ENCODE peak calls at places on chromosomes 4 and X, in five cellular contexts. G is HepG2, X is AG09309, D is GM23248, A is neuronal stem cell. S is an unnamed sample.

GRCh38 chrX:805988-806387 is 175.4 kb downstream of the SHOX start:
- DNase-seq in A (no peak), D (no peak), X (no peak), G (no peak), S (no peak)

GRCh38 chr4:71545168-71545567 is 206.3 kb downstream of the SLC4A4 start:
- DNase-seq in A (no peak), D (peak), G (no peak), X (peak), S (no peak)

GRCh38 chr4:145785391-145786008 is 105.6 kb downstream of the C4orf51 start:
- DNase-seq in G (peak), X (no peak), D (peak), A (no peak), S (no peak)

GRCh38 chr4:123977623-123978022 is 581.0 kb downstream of the SPRY1 start:
- DNase-seq in D (peak), X (no peak), G (peak), A (no peak), S (peak)

GRCh38 chr4:71229477-71230257 is 109.2 kb upstream of the SLC4A4 start:
- DNase-seq in D (peak), G (peak), A (peak), X (no peak), S (peak)

GRCh38 chrX:9943420-9943819 is 23.7 kb upstream of the CLDN34 start:
- DNase-seq in X (no peak), A (no peak), G (no peak), D (no peak), S (no peak)

GRCh38 chr4:31651541-31651940 is 931.4 kb downstream of the PCDH7 start:
- DNase-seq in D (no peak), A (no peak), X (no peak), G (no peak), S (peak)

GRCh38 chr4:169286562-169287301 is 16.0 kb upstream of the SH3RF1 start:
- DNase-seq in X (no peak), G (no peak), D (peak), A (no peak), S (no peak)

GRCh38 chr4:179595671-179596410 is 2153.6 kb upstream of the AGA start:
- DNase-seq in A (no peak), G (no peak), D (peak), X (no peak), S (peak)

GRCh38 chr4:150251752-150252190 is 173.5 kb downstream of the DCLK2 start:
- DNase-seq in D (no peak), X (no peak), G (no peak), A (no peak), S (no peak)

GRCh38 chr4:122668241-122668640 is 47.4 kb upstream of the IL21 start:
- DNase-seq in G (no peak), X (peak), D (peak), A (no peak), S (no peak)

GRCh38 chrX:150898343-150899190 is at the start of gene CD99L2:
- DNase-seq in X (peak), A (peak), D (peak), G (peak), S (peak)

GRCh38 chr4:186765673-186766546 is 42.3 kb upstream of the FAT1 start:
- DNase-seq in D (no peak), A (no peak), X (no peak), G (peak), S (no peak)

GRCh38 chr4:150297861-150298474 is 219.7 kb downstream of the DCLK2 start:
- DNase-seq in G (peak), D (peak), X (no peak), A (peak), S (no peak)

GRCh38 chr4:57146444-57146843 is 36.3 kb upstream of the IGFBP7 start:
- DNase-seq in X (no peak), D (no peak), G (no peak), A (no peak), S (no peak)

GRCh38 chrX:140053841-140054240 is 88.5 kb upstream of the CXorf66 start:
- DNase-seq in A (no peak), D (no peak), X (no peak), G (no peak), S (no peak)

GRCh38 chrX:84219551-84219950 is 31.6 kb upstream of the RPS6KA6 start:
- DNase-seq in A (no peak), D (peak), X (no peak), G (no peak), S (no peak)

GRCh38 chrX:16160729-16161128 is 6.6 kb upstream of the MAGEB17 start:
- DNase-seq in X (peak), D (peak), G (peak), A (no peak), S (peak)

GRCh38 chrX:39491548-39492297 is 606.0 kb downstream of the BCOR start:
- DNase-seq in X (no peak), D (no peak), G (no peak), A (no peak), S (no peak)

GRCh38 chr4:109912706-109913621 is at the start of gene EGF:
- DNase-seq in A (peak), X (peak), D (peak), G (no peak), S (peak)

GRCh38 chrX:148698221-148698620 is 197.8 kb downstream of the AFF2 start:
- DNase-seq in A (no peak), G (no peak), X (no peak), D (no peak), S (no peak)

GRCh38 chr4:53541577-53542206 is 49.6 kb downstream of the LNX1 start:
- DNase-seq in G (no peak), D (peak), A (no peak), X (peak), S (peak)

GRCh38 chr4:53044651-53044960 is 182.5 kb downstream of the RASL11B start:
- DNase-seq in X (no peak), A (no peak), D (no peak), G (no peak), S (no peak)

GRCh38 chr4:71783972-71784371 is at the start of gene GC:
- DNase-seq in A (no peak), X (no peak), G (no peak), D (no peak), S (no peak)

GRCh38 chr4:179666226-179666625 is 2224.0 kb upstream of the AGA start:
- DNase-seq in G (no peak), D (no peak), A (no peak), X (no peak), S (no peak)

GRCh38 chr4:5696341-5696740 is 12.0 kb downstream of the EVC2 start:
- DNase-seq in G (no peak), A (no peak), D (no peak), X (no peak), S (no peak)

GRCh38 chrX:110021180-110022022 is 18.5 kb downstream of the TMEM164 start:
- DNase-seq in D (peak), G (no peak), X (peak), A (no peak), S (peak)

GRCh38 chr4:996030-996993 is 3.1 kb upstream of the SLC26A1 start:
- DNase-seq in X (no peak), D (no peak), A (no peak), G (no peak), S (no peak)

GRCh38 chr4:997375-998071 is 4.3 kb upstream of the SLC26A1 start:
- DNase-seq in A (no peak), X (no peak), G (no peak), D (peak), S (no peak)

GRCh38 chr4:995311-996026 is 2.3 kb upstream of the SLC26A1 start:
- DNase-seq in G (no peak), A (no peak), D (no peak), X (no peak), S (no peak)

GRCh38 chr4:998096-998691 is 5.0 kb upstream of the SLC26A1 start:
- DNase-seq in X (no peak), D (no peak), G (no peak), A (no peak), S (no peak)

DNA sequence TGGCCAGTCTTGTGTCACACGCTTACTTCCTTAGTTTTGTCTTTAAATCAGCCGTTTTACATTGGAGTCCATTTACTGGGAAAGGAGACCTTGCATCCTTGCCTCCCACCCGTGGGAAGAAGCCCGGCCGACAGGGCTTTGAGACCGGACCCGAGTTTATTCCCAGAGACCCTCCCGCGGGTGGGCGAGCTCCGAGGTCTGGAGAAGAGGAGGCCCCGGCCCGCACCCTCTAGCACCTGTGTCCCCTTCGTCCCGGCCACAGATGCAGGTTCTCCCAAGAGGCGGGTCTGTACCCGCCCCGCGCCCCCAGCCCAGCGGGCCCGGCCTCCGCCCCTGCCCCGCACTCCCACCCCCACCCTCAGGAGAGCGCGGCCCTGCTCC is 3.8 kb upstream of the SLC26A1 start:
- DNase-seq in A (no peak), X (no peak), D (no peak), G (no peak), S (no peak)
- H3K4me3 ChIP-seq in A (no peak), X (no peak), D (peak), G (peak), S (peak)

GRCh38 chr4:172927096-172927495 is 241.5 kb upstream of the GALNT7 start:
- DNase-seq in G (no peak), D (no peak), X (no peak), A (no peak), S (no peak)
- H3K4me3 ChIP-seq in G (no peak), D (no peak), X (no peak), A (no peak), S (no peak)

GRCh38 chr4:76569225-76569624 is 134.2 kb downstream of the SHROOM3 start:
- DNase-seq in X (no peak), D (no peak), A (no peak), G (no peak), S (no peak)

GRCh38 chr4:76572224-76572623 is 137.2 kb downstream of the SHROOM3 start:
- DNase-seq in G (no peak), D (no peak), X (no peak), A (no peak), S (no peak)

GRCh38 chr4:76570141-76570989 is 135.3 kb downstream of the SHROOM3 start:
- DNase-seq in G (peak), A (no peak), D (peak), X (no peak), S (no peak)

GRCh38 chr4:76569695-76570094 is 134.7 kb downstream of the SHROOM3 start:
- DNase-seq in X (no peak), G (no peak), A (no peak), D (no peak), S (no peak)

GRCh38 chr4:76571274-76571673 is 136.2 kb downstream of the SHROOM3 start:
- DNase-seq in A (no peak), X (no peak), G (peak), D (no peak), S (no peak)
- H3K4me3 ChIP-seq in A (no peak), X (no peak), G (no peak), D (no peak), S (no peak)

GRCh38 chrX:44898411-44899221 is 25.6 kb downstream of the KDM6A start:
- DNase-seq in A (no peak), G (peak), D (no peak), X (no peak), S (no peak)
- H3K4me3 ChIP-seq in A (no peak), G (no peak), D (no peak), X (no peak), S (no peak)

GRCh38 chrX:147072747-147073146 is 258.2 kb upstream of the CXorf51A start:
- DNase-seq in X (no peak), A (no peak), D (no peak), G (no peak), S (no peak)

GRCh38 chrX:147079974-147080373 is 265.4 kb upstream of the CXorf51A start:
- DNase-seq in G (no peak), A (no peak), X (no peak), D (no peak), S (no peak)

GRCh38 chrX:147079457-147079856 is 264.9 kb upstream of the CXorf51A start:
- DNase-seq in D (no peak), A (no peak), G (no peak), X (no peak), S (no peak)

DNA sequence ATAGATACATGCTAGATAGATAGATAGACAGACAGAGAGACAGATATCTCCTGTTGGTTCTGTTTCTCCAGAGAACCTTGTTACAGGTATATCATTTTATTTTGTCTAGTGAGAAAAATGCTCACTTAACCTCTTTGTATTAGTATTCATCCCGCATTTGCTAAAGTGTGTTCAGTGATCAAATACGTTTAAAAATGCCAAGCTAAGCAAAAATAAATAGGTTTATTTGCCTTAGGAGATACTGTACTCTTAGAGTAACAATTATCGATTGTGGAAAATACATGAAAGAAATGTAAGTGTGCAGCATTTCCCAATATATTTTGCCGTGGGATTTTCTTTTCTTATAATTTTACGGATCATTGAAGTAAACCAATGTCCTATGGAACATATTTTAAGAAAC is 262.9 kb upstream of the CXorf51A start:
- DNase-seq in A (no peak), D (no peak), G (no peak), X (no peak), S (no peak)
- H3K4me3 ChIP-seq in A (no peak), D (no peak), G (no peak), X (no peak), S (no peak)

GRCh38 chr4:7781993-7782392 is 157.7 kb downstream of the AFAP1 start:
- DNase-seq in X (no peak), A (no peak), D (no peak), G (no peak), S (no peak)

GRCh38 chr4:7783560-7783959 is 156.1 kb downstream of the AFAP1 start:
- DNase-seq in G (no peak), A (no peak), X (no peak), D (no peak), S (no peak)

GRCh38 chr4:7784131-7784870 is 155.4 kb downstream of the AFAP1 start:
- DNase-seq in D (no peak), G (no peak), A (no peak), X (no peak), S (no peak)

GRCh38 chr4:7781361-7781760 is 158.3 kb downstream of the AFAP1 start:
- DNase-seq in X (no peak), A (no peak), D (peak), G (no peak), S (no peak)

GRCh38 chr4:7782783-7783182 is 156.9 kb downstream of the AFAP1 start:
- DNase-seq in A (no peak), D (peak), G (no peak), X (no peak), S (no peak)
- H3K4me3 ChIP-seq in A (no peak), D (no peak), G (no peak), X (no peak), S (no peak)

DNA sequence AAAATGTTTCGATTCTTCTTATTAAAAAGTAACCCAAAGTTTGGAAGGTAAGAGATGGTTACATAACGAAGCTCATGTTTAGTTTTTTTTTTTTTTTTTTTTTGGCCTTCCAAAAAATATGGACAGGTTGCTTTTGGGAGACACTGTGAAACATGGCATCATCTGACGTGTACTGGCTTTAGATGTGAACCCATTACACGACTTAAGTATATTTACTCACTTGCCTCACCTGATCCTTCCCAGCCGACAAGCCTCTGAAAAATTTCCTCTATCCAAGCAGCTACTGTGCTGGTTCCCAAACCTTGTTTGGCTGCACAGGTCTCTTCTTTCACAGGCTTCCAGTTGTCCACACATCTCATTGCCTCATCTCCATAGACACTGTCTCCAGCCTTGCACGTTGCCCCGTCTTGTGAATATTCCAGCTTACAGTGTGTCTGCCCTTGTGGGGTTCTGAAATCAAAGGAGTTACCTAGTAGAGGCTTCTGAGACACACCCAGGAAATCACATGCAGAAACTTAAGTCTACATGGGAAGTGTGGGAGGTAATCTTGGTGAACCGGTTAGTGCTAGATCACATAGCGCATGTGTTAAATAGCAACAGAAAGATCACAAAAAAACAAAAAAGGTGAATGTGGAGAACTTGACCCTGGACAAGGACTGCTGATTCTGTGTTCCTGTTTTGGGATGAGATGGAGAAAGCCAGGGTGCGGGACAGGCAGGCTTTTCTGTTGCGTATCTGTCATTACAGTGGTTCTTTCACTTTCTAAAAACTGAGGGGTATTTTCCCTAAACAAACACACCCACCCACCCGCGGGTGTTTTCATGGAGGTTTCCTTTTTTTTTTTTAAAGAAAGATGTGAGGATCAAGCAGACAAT is 328.6 kb downstream of the ARHGAP10 start:
- DNase-seq in X (no peak), A (no peak), D (no peak), G (no peak), S (no peak)
- H3K4me3 ChIP-seq in X (no peak), A (no peak), D (no peak), G (no peak), S (no peak)

DNA sequence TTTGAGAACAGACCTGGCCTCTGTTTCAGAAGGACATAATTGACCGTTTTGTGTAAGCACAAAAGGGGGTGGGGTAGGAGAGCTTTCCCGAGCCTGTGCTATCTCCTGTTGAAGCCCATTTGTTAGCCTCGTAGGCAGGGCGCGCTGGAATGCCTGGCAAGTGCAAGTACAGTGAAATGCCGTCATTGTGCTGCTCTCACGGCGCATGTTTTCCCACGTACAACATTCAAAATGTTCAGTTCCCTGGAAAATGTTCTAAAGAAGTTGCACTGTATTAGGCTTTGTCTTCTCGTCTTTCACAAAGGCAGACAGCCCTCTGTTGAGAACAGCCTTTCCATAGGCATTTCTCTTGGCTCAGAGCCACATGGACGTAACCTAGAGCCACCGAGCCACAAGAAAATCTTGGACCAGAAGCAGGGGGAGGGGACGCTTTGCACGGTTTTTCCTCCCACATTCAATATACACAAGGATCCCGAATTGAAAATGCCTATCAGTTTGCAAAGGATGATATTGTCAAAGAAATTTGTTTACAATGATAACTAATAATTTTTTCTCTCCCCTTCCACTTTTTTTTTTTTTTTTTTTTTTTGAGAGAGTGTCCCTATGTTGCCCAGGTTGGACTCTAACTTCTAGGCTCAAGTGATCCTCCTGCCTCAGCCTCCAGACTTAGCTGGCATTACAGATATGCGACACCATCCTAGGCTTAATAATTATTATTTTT is 54.6 kb upstream of the RAPGEF2 start:
- DNase-seq in G (peak), X (no peak), D (peak), A (peak), S (peak)
- H3K4me3 ChIP-seq in G (peak), X (no peak), D (peak), A (no peak), S (peak)